ENCODE peak calls at places on chromosome 2, in ten cellular contexts. L is activated CD4-positive, alpha-beta T cell treated with anti-CD3 and anti-CD28 coated beads for 4 hours; Q is cardiac fibroblast; H is SK-MEL-5; V is H7; J is MV-4-11; P is K562; B is HEK293T; N is Calu3; A is lower leg skin. F is an unnamed sample.

GRCh38 chr2:240519396-240520142 is 38.2 kb downstream of the ANKMY1 start:
- DNase-seq in L (no peak), Q (peak; percentile 45), H (no peak), V (peak; percentile 52), J (no peak), P (no peak), B (no peak), N (no peak), A (no peak), F (no peak)

GRCh38 chr2:164205347-164205746 is 415.9 kb downstream of the GRB14 start:
- DNase-seq in L (no peak), Q (peak; percentile 20), H (peak; percentile 26), V (no peak), J (peak; percentile 20), P (no peak), B (no peak), N (no peak), A (no peak), F (no peak)

GRCh38 chr2:197281421-197281820 is 29.2 kb downstream of the ANKRD44 start:
- DNase-seq in L (no peak), Q (peak; percentile 25), H (no peak), V (no peak), J (peak; percentile 73), P (no peak), B (no peak), N (no peak), A (no peak), F (no peak)

GRCh38 chr2:55628931-55629330 is 11.5 kb upstream of the PPP4R3B start:
- DNase-seq in L (no peak), Q (no peak), H (no peak), V (no peak), J (no peak), P (no peak), B (no peak), N (no peak), A (no peak), F (no peak)

GRCh38 chr2:181991171-181991885 is 5.7 kb downstream of the PPP1R1C start:
- DNase-seq in L (no peak), Q (no peak), H (peak; percentile 9), V (no peak), J (peak; percentile 96), P (no peak), B (no peak), N (no peak), A (no peak), F (no peak)

GRCh38 chr2:85684380-85684779 is 9.8 kb upstream of the GNLY start:
- DNase-seq in L (no peak), Q (no peak), H (no peak), V (no peak), J (no peak), P (no peak), B (no peak), N (no peak), A (no peak), F (no peak)

GRCh38 chr2:200397785-200398184 is 91.3 kb downstream of the SPATS2L start:
- DNase-seq in L (no peak), Q (no peak), H (no peak), V (no peak), J (no peak), P (no peak), B (no peak), N (no peak), A (no peak), F (no peak)

GRCh38 chr2:187541086-187542085 is 12.8 kb downstream of the TFPI start:
- DNase-seq in L (no peak), Q (peak; percentile 97), H (peak; percentile 74), V (no peak), J (no peak), P (no peak), B (no peak), N (peak; percentile 31), A (peak; percentile 57), F (no peak)

GRCh38 chr2:136384541-136385303 is 266.8 kb upstream of the CXCR4 start:
- DNase-seq in L (peak; percentile 62), Q (peak; percentile 40), H (peak; percentile 77), V (peak; percentile 38), J (peak; percentile 68), P (peak; percentile 17), B (peak; percentile 61), N (peak; percentile 27), A (no peak), F (peak; percentile 39)

GRCh38 chr2:165793161-165793778 is 777 bp downstream of the GALNT3 start:
- DNase-seq in L (no peak), Q (no peak), H (no peak), V (peak; percentile 57), J (no peak), P (no peak), B (peak; percentile 40), N (peak; percentile 49), A (peak; percentile 16), F (peak; percentile 26)

GRCh38 chr2:144102386-144102785 is 417.5 kb downstream of the ZEB2 start:
- DNase-seq in L (no peak), Q (no peak), H (no peak), V (no peak), J (no peak), P (no peak), B (no peak), N (no peak), A (no peak), F (no peak)

GRCh38 chr2:231241755-231242507 is 43.5 kb downstream of the ARMC9 start:
- DNase-seq in L (no peak), Q (peak; percentile 6), H (peak; percentile 67), V (no peak), J (peak; percentile 84), P (no peak), B (no peak), N (no peak), A (peak; percentile 40), F (no peak)

GRCh38 chr2:152525277-152525838 is 190.4 kb downstream of the FMNL2 start:
- DNase-seq in L (no peak), Q (peak; percentile 64), H (peak; percentile 55), V (no peak), J (no peak), P (no peak), B (no peak), N (no peak), A (no peak), F (no peak)

GRCh38 chr2:201450910-201451329 is 338 bp downstream of the TRAK2 start:
- DNase-seq in L (no peak), Q (peak; percentile 45), H (peak; percentile 18), V (no peak), J (no peak), P (no peak), B (no peak), N (no peak), A (no peak), F (no peak)

GRCh38 chr2:143646271-143646670 is 517.1 kb downstream of the ARHGAP15 start:
- DNase-seq in L (no peak), Q (no peak), H (no peak), V (no peak), J (no peak), P (no peak), B (no peak), N (no peak), A (no peak), F (no peak)

GRCh38 chr2:144515425-144515693 is 4.6 kb downstream of the ZEB2 start:
- DNase-seq in L (no peak), Q (no peak), H (no peak), V (no peak), J (no peak), P (no peak), B (no peak), N (no peak), A (no peak), F (no peak)

GRCh38 chr2:15725788-15726112 is 134.1 kb downstream of the DDX1 start:
- DNase-seq in L (no peak), Q (no peak), H (no peak), V (no peak), J (no peak), P (no peak), B (no peak), N (no peak), A (no peak), F (no peak)

GRCh38 chr2:100984892-100985307 is 17.2 kb upstream of the RPL31 start:
- DNase-seq in L (peak; percentile 79), Q (peak; percentile 83), H (peak; percentile 78), V (peak; percentile 91), J (peak; percentile 32), P (peak; percentile 73), B (peak; percentile 81), N (peak; percentile 77), A (peak; percentile 53), F (peak; percentile 86)

GRCh38 chr2:232230557-232230956 is 148.0 kb upstream of the ALPP start:
- DNase-seq in L (no peak), Q (peak; percentile 10), H (peak; percentile 68), V (peak; percentile 60), J (no peak), P (peak; percentile 9), B (peak; percentile 31), N (no peak), A (no peak), F (peak; percentile 76)

GRCh38 chr2:59236723-59237122 is 995.6 kb upstream of the FANCL start:
- DNase-seq in L (no peak), Q (no peak), H (no peak), V (no peak), J (peak; percentile 94), P (no peak), B (no peak), N (no peak), A (no peak), F (no peak)

GRCh38 chr2:112138143-112139032 is at the start of gene FBLN7:
- DNase-seq in L (peak; percentile 13), Q (peak; percentile 27), H (no peak), V (peak; percentile 91), J (no peak), P (no peak), B (peak; percentile 46), N (peak; percentile 23), A (no peak), F (peak; percentile 39)

GRCh38 chr2:1671916-1672315 is 72.4 kb downstream of the PXDN start:
- DNase-seq in L (no peak), Q (no peak), H (no peak), V (no peak), J (no peak), P (no peak), B (no peak), N (no peak), A (no peak), F (no peak)

GRCh38 chr2:111898703-111899514 is 502 bp downstream of the MERTK start:
- DNase-seq in L (peak; percentile 5), Q (peak; percentile 12), H (no peak), V (peak; percentile 70), J (no peak), P (no peak), B (no peak), N (no peak), A (no peak), F (peak; percentile 57)

GRCh38 chr2:133591164-133591563 is 22.9 kb upstream of the NCKAP5 start:
- DNase-seq in L (no peak), Q (peak; percentile 42), H (peak; percentile 40), V (peak; percentile 22), J (no peak), P (no peak), B (no peak), N (no peak), A (peak; percentile 39), F (no peak)

GRCh38 chr2:2573658-2574293 is 242.7 kb upstream of the MYT1L start:
- DNase-seq in L (no peak), Q (no peak), H (peak; percentile 37), V (no peak), J (no peak), P (no peak), B (no peak), N (no peak), A (no peak), F (no peak)

GRCh38 chr2:15749460-15750432 is 158.1 kb downstream of the DDX1 start:
- DNase-seq in L (no peak), Q (no peak), H (no peak), V (no peak), J (no peak), P (no peak), B (no peak), N (no peak), A (no peak), F (no peak)

GRCh38 chr2:64288321-64288931 is 144.2 kb upstream of the PELI1 start:
- DNase-seq in L (no peak), Q (peak; percentile 95), H (no peak), V (no peak), J (no peak), P (no peak), B (no peak), N (no peak), A (no peak), F (no peak)

F was measured in WTC11.